ENCODE peak calls at places on chromosomes 3 and 15, in seven cellular contexts. O is H1, I is HepG2, G is K562, B is HCT116, S is GM12878, M is endothelial cell of umbilical vein. N is an unnamed sample.

GRCh38 chr15:91885714-91886265 is 32.3 kb downstream of the SLCO3A1 start:
- DNase-seq in O (peak; percentile 48), I (no peak), G (no peak), B (no peak), S (no peak), M (no peak), N (no peak)

GRCh38 chr15:92884813-92885461 is 15.2 kb upstream of the CHD2 start:
- DNase-seq in O (no peak), I (no peak), G (no peak), B (no peak), S (no peak), M (peak; percentile 36), N (no peak)

GRCh38 chr3:146187334-146187950 is 26.5 kb upstream of the PLOD2 start:
- DNase-seq in O (no peak), I (no peak), G (peak; percentile 8), B (peak; percentile 29), S (no peak), M (no peak), N (no peak)

GRCh38 chr3:185067173-185067572 is 85.7 kb downstream of the C3orf70 start:
- DNase-seq in O (peak; percentile 29), I (no peak), G (no peak), B (no peak), S (no peak), M (no peak), N (no peak)

GRCh38 chr3:51535146-51536019 is 3.1 kb upstream of the RAD54L2 start:
- DNase-seq in O (no peak), I (no peak), G (no peak), B (no peak), S (no peak), M (no peak), N (no peak)

GRCh38 chr15:27095809-27096580 is 125.0 kb downstream of the GABRG3 start:
- DNase-seq in O (no peak), I (no peak), G (no peak), B (no peak), S (no peak), M (no peak), N (no peak)

GRCh38 chr3:50529996-50530706 is 26.7 kb upstream of the CACNA2D2 start:
- DNase-seq in O (peak; percentile 68), I (no peak), G (no peak), B (no peak), S (no peak), M (no peak), N (no peak)

GRCh38 chr3:185283374-185283935 is 29.6 kb upstream of the EHHADH start:
- DNase-seq in O (no peak), I (no peak), G (no peak), B (peak; percentile 4), S (no peak), M (peak; percentile 10), N (no peak)

GRCh38 chr3:25854214-25854613 is 64.3 kb downstream of the OXSM start:
- DNase-seq in O (no peak), I (no peak), G (no peak), B (no peak), S (no peak), M (peak; percentile 36), N (no peak)

GRCh38 chr3:50112462-50112861 is 23.7 kb downstream of the RBM5 start:
- DNase-seq in O (no peak), I (no peak), G (no peak), B (no peak), S (no peak), M (no peak), N (no peak)

GRCh38 chr3:183392166-183393034 is 36.0 kb downstream of the MCF2L2 start:
- DNase-seq in O (no peak), I (no peak), G (no peak), B (no peak), S (no peak), M (no peak), N (no peak)

GRCh38 chr3:31695280-31696008 is 162.7 kb downstream of the STT3B start:
- DNase-seq in O (no peak), I (no peak), G (peak; percentile 16), B (no peak), S (no peak), M (no peak), N (no peak)

GRCh38 chr3:156608601-156609000 is 53.7 kb upstream of the SSR3 start:
- DNase-seq in O (no peak), I (no peak), G (no peak), B (no peak), S (no peak), M (no peak), N (no peak)

GRCh38 chr3:17845026-17845425 is 102.6 kb upstream of the TBC1D5 start:
- DNase-seq in O (no peak), I (no peak), G (no peak), B (no peak), S (no peak), M (no peak), N (no peak)

GRCh38 chr3:157436583-157437300 is at the start of gene PTX3:
- DNase-seq in O (no peak), I (no peak), G (peak; percentile 11), B (no peak), S (no peak), M (peak; percentile 85), N (no peak)

GRCh38 chr15:80929689-80930088 is 59.9 kb downstream of the MESD start:
- DNase-seq in O (no peak), I (no peak), G (peak; percentile 45), B (no peak), S (no peak), M (no peak), N (no peak)

GRCh38 chr3:48612270-48612669 is 2.8 kb upstream of the UQCRC1 start:
- DNase-seq in O (no peak), I (no peak), G (no peak), B (no peak), S (no peak), M (no peak), N (no peak)

GRCh38 chr15:90497374-90497773 is 32.3 kb upstream of the CRTC3 start:
- DNase-seq in O (no peak), I (no peak), G (no peak), B (no peak), S (no peak), M (no peak), N (no peak)

GRCh38 chr3:108097326-108098035 is 6.7 kb upstream of the CD47 start:
- DNase-seq in O (no peak), I (no peak), G (no peak), B (no peak), S (no peak), M (no peak), N (no peak)

GRCh38 chr3:29333520-29333919 is 52.6 kb downstream of the RBMS3 start:
- DNase-seq in O (no peak), I (no peak), G (no peak), B (no peak), S (no peak), M (no peak), N (no peak)

GRCh38 chr3:69212411-69213160 is 90.2 kb upstream of the LMOD3 start:
- DNase-seq in O (no peak), I (peak; percentile 63), G (peak; percentile 5), B (no peak), S (no peak), M (peak; percentile 94), N (no peak)

GRCh38 chr3:126859415-126860246 is 123.3 kb upstream of the PLXNA1 start:
- DNase-seq in O (peak; percentile 17), I (no peak), G (no peak), B (no peak), S (no peak), M (no peak), N (no peak)

GRCh38 chr15:93246266-93247242 is 157.5 kb upstream of the RGMA start:
- DNase-seq in O (no peak), I (no peak), G (no peak), B (no peak), S (no peak), M (no peak), N (no peak)

GRCh38 chr15:56817266-56817665 is 84.0 kb upstream of the ZNF280D start:
- DNase-seq in O (no peak), I (no peak), G (no peak), B (no peak), S (no peak), M (peak; percentile 71), N (no peak)

GRCh38 chr15:99481831-99482230 is 84.0 kb upstream of the MEF2A start:
- DNase-seq in O (no peak), I (no peak), G (no peak), B (no peak), S (no peak), M (no peak), N (no peak)

GRCh38 chr3:194265505-194265892 is 85.6 kb downstream of the CPN2 start:
- DNase-seq in O (no peak), I (no peak), G (no peak), B (no peak), S (no peak), M (peak; percentile 99), N (no peak)

GRCh38 chr15:25094519-25094918 is 139.7 kb downstream of the SNRPN start:
- DNase-seq in O (peak; percentile 33), I (no peak), G (no peak), B (no peak), S (no peak), M (no peak), N (no peak)

GRCh38 chr15:25092661-25093060 is 137.9 kb downstream of the SNRPN start:
- DNase-seq in O (no peak), I (no peak), G (no peak), B (no peak), S (no peak), M (no peak), N (no peak)

GRCh38 chr15:25094066-25094465 is 139.3 kb downstream of the SNRPN start:
- DNase-seq in O (no peak), I (no peak), G (no peak), B (no peak), S (no peak), M (no peak), N (no peak)

GRCh38 chr15:25093455-25094029 is 138.8 kb downstream of the SNRPN start:
- DNase-seq in O (no peak), I (no peak), G (no peak), B (no peak), S (no peak), M (no peak), N (no peak)

GRCh38 chr15:25095179-25095578 is 140.4 kb downstream of the SNRPN start:
- DNase-seq in O (no peak), I (no peak), G (no peak), B (no peak), S (no peak), M (no peak), N (no peak)
- H3K9me3 ChIP-seq in O (peaks cover 31% of the 10 kb centered on the region), I (peaks cover 70% of the 10 kb centered on the region), G (no peaks in the 10 kb centered on the region), B (peaks cover 16% of the 10 kb centered on the region), S (peaks cover 8% of the 10 kb centered on the region), M (no peaks in the 10 kb centered on the region), N (peaks cover 5% of the 10 kb centered on the region)

GRCh38 chr3:11530153-11530721 is 113.5 kb downstream of the VGLL4 start:
- DNase-seq in O (no peak), I (peak; percentile 41), G (no peak), B (no peak), S (no peak), M (no peak), N (no peak)
- TF ChIP-seq POLR2AphosphoS5 in O (no peak), I (no peak), G (no peak), B (no peak), S (no peak), M (no peak), N (no peak)

GRCh38 chr3:134374791-134375541 is 719 bp upstream of the AMOTL2 start:
- DNase-seq in O (peak; percentile 72), I (peak; percentile 29), G (no peak), B (no peak), S (no peak), M (peak; percentile 62), N (no peak)
- TF ChIP-seq EZH2 in O (no peak), I (no peak), G (no peak), B (no peak), S (no peak), M (no peak), N (no peak)

GRCh38 chr15:66716668-66717025 is 14.6 kb downstream of the SMAD6 start:
- DNase-seq in O (no peak), I (no peak), G (no peak), B (no peak), S (no peak), M (no peak), N (no peak)
- H3K9me3 ChIP-seq in O (no peaks in the 10 kb centered on the region), I (no peaks in the 10 kb centered on the region), G (no peaks in the 10 kb centered on the region), B (no peaks in the 10 kb centered on the region), S (no peaks in the 10 kb centered on the region), M (no peaks in the 10 kb centered on the region), N (no peaks in the 10 kb centered on the region)